ENCODE peak calls at places on chromosome 22, in four cellular contexts. One of them, this sample, is unnamed.

GRCh38 chr22:18024276-18024939 is at the start of gene MICAL3:
- DNase-seq in stimulated activated CD4-positive, alpha-beta T cell treated with anti-CD3 and anti-CD28 coated beads, Interleukin-1b, Interleukin-23, amount 100 ng/mL, for 24 hours: peak
- DNase-seq in NAMALWA: peak
- DNase-seq in HS-27A: no peak
- DNase-seq in this sample: peak

GRCh38 chr22:31062566-31063230 is 18.4 kb upstream of the SMTN start:
- DNase-seq in HS-27A: no peak
- DNase-seq in stimulated activated CD4-positive, alpha-beta T cell treated with anti-CD3 and anti-CD28 coated beads, Interleukin-1b, Interleukin-23, amount 100 ng/mL, for 24 hours: no peak
- DNase-seq in NAMALWA: no peak
- DNase-seq in this sample: no peak

GRCh38 chr22:30301995-30302809 is 12.9 kb upstream of the CASTOR1 start:
- DNase-seq in HS-27A: no peak
- DNase-seq in NAMALWA: peak
- DNase-seq in stimulated activated CD4-positive, alpha-beta T cell treated with anti-CD3 and anti-CD28 coated beads, Interleukin-1b, Interleukin-23, amount 100 ng/mL, for 24 hours: no peak
- DNase-seq in this sample: peak

GRCh38 chr22:20155330-20156041 is 4.6 kb upstream of the CCDC188 start:
- DNase-seq in NAMALWA: peak
- DNase-seq in HS-27A: no peak
- DNase-seq in stimulated activated CD4-positive, alpha-beta T cell treated with anti-CD3 and anti-CD28 coated beads, Interleukin-1b, Interleukin-23, amount 100 ng/mL, for 24 hours: no peak
- DNase-seq in this sample: peak

GRCh38 chr22:40709752-40710413 is 30.6 kb downstream of the MCHR1 start:
- DNase-seq in NAMALWA: no peak
- DNase-seq in HS-27A: no peak
- DNase-seq in stimulated activated CD4-positive, alpha-beta T cell treated with anti-CD3 and anti-CD28 coated beads, Interleukin-1b, Interleukin-23, amount 100 ng/mL, for 24 hours: no peak
- DNase-seq in this sample: peak

GRCh38 chr22:50085211-50085999 is at the start of gene MLC1:
- DNase-seq in HS-27A: no peak
- DNase-seq in stimulated activated CD4-positive, alpha-beta T cell treated with anti-CD3 and anti-CD28 coated beads, Interleukin-1b, Interleukin-23, amount 100 ng/mL, for 24 hours: no peak
- DNase-seq in NAMALWA: no peak
- DNase-seq in this sample: peak

GRCh38 chr22:47090591-47091240 is 328.3 kb downstream of the TBC1D22A start:
- DNase-seq in HS-27A: no peak
- DNase-seq in stimulated activated CD4-positive, alpha-beta T cell treated with anti-CD3 and anti-CD28 coated beads, Interleukin-1b, Interleukin-23, amount 100 ng/mL, for 24 hours: no peak
- DNase-seq in NAMALWA: no peak
- DNase-seq in this sample: no peak

GRCh38 chr22:42437488-42438292 is 5.5 kb upstream of the NFAM1 start:
- DNase-seq in NAMALWA: peak
- DNase-seq in HS-27A: no peak
- DNase-seq in stimulated activated CD4-positive, alpha-beta T cell treated with anti-CD3 and anti-CD28 coated beads, Interleukin-1b, Interleukin-23, amount 100 ng/mL, for 24 hours: peak
- DNase-seq in this sample: peak

GRCh38 chr22:48369789-48370507 is 1457.7 kb downstream of the BRD1 start:
- DNase-seq in NAMALWA: no peak
- DNase-seq in HS-27A: no peak
- DNase-seq in stimulated activated CD4-positive, alpha-beta T cell treated with anti-CD3 and anti-CD28 coated beads, Interleukin-1b, Interleukin-23, amount 100 ng/mL, for 24 hours: no peak
- DNase-seq in this sample: no peak

GRCh38 chr22:32183625-32184024 is 21.2 kb downstream of the RFPL2 start:
- DNase-seq in HS-27A: no peak
- DNase-seq in NAMALWA: no peak
- DNase-seq in stimulated activated CD4-positive, alpha-beta T cell treated with anti-CD3 and anti-CD28 coated beads, Interleukin-1b, Interleukin-23, amount 100 ng/mL, for 24 hours: no peak
- DNase-seq in this sample: no peak

GRCh38 chr22:47599753-47600152 is 837.3 kb downstream of the TBC1D22A start:
- DNase-seq in HS-27A: no peak
- DNase-seq in NAMALWA: no peak
- DNase-seq in stimulated activated CD4-positive, alpha-beta T cell treated with anti-CD3 and anti-CD28 coated beads, Interleukin-1b, Interleukin-23, amount 100 ng/mL, for 24 hours: no peak
- DNase-seq in this sample: no peak

GRCh38 chr22:49014227-49015201 is 813.2 kb downstream of the BRD1 start:
- DNase-seq in stimulated activated CD4-positive, alpha-beta T cell treated with anti-CD3 and anti-CD28 coated beads, Interleukin-1b, Interleukin-23, amount 100 ng/mL, for 24 hours: no peak
- DNase-seq in NAMALWA: no peak
- DNase-seq in HS-27A: no peak
- DNase-seq in this sample: no peak

GRCh38 chr22:19942071-19942885 is 660 bp upstream of the TXNRD2 start:
- DNase-seq in stimulated activated CD4-positive, alpha-beta T cell treated with anti-CD3 and anti-CD28 coated beads, Interleukin-1b, Interleukin-23, amount 100 ng/mL, for 24 hours: no peak
- DNase-seq in HS-27A: no peak
- DNase-seq in NAMALWA: peak
- DNase-seq in this sample: peak

GRCh38 chr22:38243007-38243775 is 29.6 kb downstream of the TMEM184B start:
- DNase-seq in stimulated activated CD4-positive, alpha-beta T cell treated with anti-CD3 and anti-CD28 coated beads, Interleukin-1b, Interleukin-23, amount 100 ng/mL, for 24 hours: no peak
- DNase-seq in HS-27A: no peak
- DNase-seq in NAMALWA: no peak
- DNase-seq in this sample: no peak

GRCh38 chr22:45600791-45601730 is 70.6 kb upstream of the ATXN10 start:
- DNase-seq in NAMALWA: no peak
- DNase-seq in HS-27A: no peak
- DNase-seq in stimulated activated CD4-positive, alpha-beta T cell treated with anti-CD3 and anti-CD28 coated beads, Interleukin-1b, Interleukin-23, amount 100 ng/mL, for 24 hours: no peak
- DNase-seq in this sample: no peak

GRCh38 chr22:29145321-29146072 is 60.2 kb upstream of the EMID1 start:
- DNase-seq in HS-27A: no peak
- DNase-seq in NAMALWA: no peak
- DNase-seq in stimulated activated CD4-positive, alpha-beta T cell treated with anti-CD3 and anti-CD28 coated beads, Interleukin-1b, Interleukin-23, amount 100 ng/mL, for 24 hours: no peak
- DNase-seq in this sample: peak

GRCh38 chr22:23557467-23557866 is 22.6 kb downstream of the IGLL1 start:
- DNase-seq in NAMALWA: no peak
- DNase-seq in stimulated activated CD4-positive, alpha-beta T cell treated with anti-CD3 and anti-CD28 coated beads, Interleukin-1b, Interleukin-23, amount 100 ng/mL, for 24 hours: no peak
- DNase-seq in HS-27A: no peak
- DNase-seq in this sample: no peak

GRCh38 chr22:44361391-44362126 is 48.8 kb upstream of the SHISAL1 start:
- DNase-seq in HS-27A: no peak
- DNase-seq in stimulated activated CD4-positive, alpha-beta T cell treated with anti-CD3 and anti-CD28 coated beads, Interleukin-1b, Interleukin-23, amount 100 ng/mL, for 24 hours: no peak
- DNase-seq in NAMALWA: no peak
- DNase-seq in this sample: no peak

GRCh38 chr22:47417699-47418098 is 655.2 kb downstream of the TBC1D22A start:
- DNase-seq in stimulated activated CD4-positive, alpha-beta T cell treated with anti-CD3 and anti-CD28 coated beads, Interleukin-1b, Interleukin-23, amount 100 ng/mL, for 24 hours: no peak
- DNase-seq in HS-27A: no peak
- DNase-seq in NAMALWA: no peak
- DNase-seq in this sample: no peak

GRCh38 chr22:47296405-47297260 is 534.2 kb downstream of the TBC1D22A start:
- DNase-seq in stimulated activated CD4-positive, alpha-beta T cell treated with anti-CD3 and anti-CD28 coated beads, Interleukin-1b, Interleukin-23, amount 100 ng/mL, for 24 hours: no peak
- DNase-seq in NAMALWA: no peak
- DNase-seq in HS-27A: no peak
- DNase-seq in this sample: no peak